ENCODE peak calls at places on chromosomes 11 and 22, in four cellular contexts. H is progenitor cell of endocrine pancreas, Q is body of pancreas, V is heart left ventricle. X is an unnamed sample.

GRCh38 chr11:46309669-46310288 is 32.3 kb downstream of the CREB3L1 start:
- DNase-seq in Q (no peak), H (no peak), V (no peak), X (no peak)

GRCh38 chr11:86811637-86812321 is 11.4 kb downstream of the PRSS23 start:
- DNase-seq in Q (peak), H (no peak), V (no peak), X (no peak)

GRCh38 chr22:23373601-23374000 is 193.3 kb downstream of the BCR start:
- DNase-seq in H (no peak), V (no peak), Q (no peak), X (no peak)

GRCh38 chr11:61684870-61685610 is 4.8 kb downstream of the DAGLA start:
- DNase-seq in V (no peak), H (no peak), Q (no peak), X (no peak)

GRCh38 chr11:1076061-1076665 is 1.5 kb downstream of the MUC2 start:
- DNase-seq in Q (no peak), H (no peak), V (peak), X (no peak)

GRCh38 chr22:21907638-21908522 is 40.4 kb upstream of the MAPK1 start:
- DNase-seq in H (no peak), Q (no peak), V (no peak), X (no peak)

GRCh38 chr22:19275104-19275503 is 16.4 kb downstream of the CLTCL1 start:
- DNase-seq in Q (no peak), H (no peak), V (no peak), X (no peak)

GRCh38 chr11:69874984-69875673 is 55.9 kb upstream of the FGF3 start:
- DNase-seq in H (no peak), Q (no peak), V (no peak), X (peak)

GRCh38 chr11:79100093-79100704 is 340.6 kb downstream of the TENM4 start:
- DNase-seq in V (no peak), H (no peak), Q (peak), X (no peak)

GRCh38 chr11:45974806-45975205 is 52.4 kb downstream of the LARGE2 start:
- DNase-seq in Q (no peak), H (no peak), V (no peak), X (no peak)

GRCh38 chr11:78796956-78797355 is 222.3 kb upstream of the NARS2 start:
- DNase-seq in H (no peak), Q (peak), V (no peak), X (no peak)

GRCh38 chr22:43798492-43798891 is 13.6 kb downstream of the EFCAB6 start:
- DNase-seq in H (no peak), V (no peak), Q (no peak), X (no peak)

GRCh38 chr11:62105611-62106245 is 18.1 kb upstream of the INCENP start:
- DNase-seq in V (no peak), H (no peak), Q (no peak), X (no peak)

GRCh38 chr22:46107089-46107664 is 43.1 kb upstream of the PPARA start:
- DNase-seq in V (peak), Q (peak), H (no peak), X (no peak)

GRCh38 chr22:35330258-35330861 is 30.7 kb downstream of the TOM1 start:
- DNase-seq in H (no peak), Q (peak), V (peak), X (no peak)

GRCh38 chr22:50008151-50009040 is 4.2 kb downstream of the IL17REL start:
- DNase-seq in H (no peak), Q (no peak), V (no peak), X (no peak)

GRCh38 chr22:41927813-41928212 is 1.2 kb upstream of the TNFRSF13C start:
- DNase-seq in V (no peak), Q (no peak), H (no peak), X (no peak)

GRCh38 chr11:6927030-6927617 is 898 bp downstream of the ZNF215 start:
- DNase-seq in V (no peak), Q (no peak), H (no peak), X (no peak)

GRCh38 chr11:59283825-59284772 is 71.4 kb upstream of the MPEG1 start:
- DNase-seq in V (peak), H (no peak), Q (peak), X (peak)

GRCh38 chr11:3994030-3994640 is 100.5 kb upstream of the RRM1 start:
- DNase-seq in Q (no peak), H (no peak), V (no peak), X (no peak)

GRCh38 chr11:128522063-128522942 is 65.1 kb downstream of the ETS1 start:
- DNase-seq in H (peak), Q (peak), V (peak), X (peak)

GRCh38 chr11:46551261-46551660 is 42.6 kb downstream of the AMBRA1 start:
- DNase-seq in Q (no peak), H (no peak), V (no peak), X (no peak)

GRCh38 chr22:42608481-42609361 is 6.0 kb downstream of the POLDIP3 start:
- DNase-seq in H (no peak), Q (no peak), V (peak), X (no peak)

GRCh38 chr11:68312780-68313573 is 586 bp downstream of the LRP5 start:
- DNase-seq in Q (no peak), H (no peak), V (no peak), X (peak)

GRCh38 chr11:67626970-67627369 is 2.8 kb downstream of the NUDT8 start:
- DNase-seq in Q (no peak), V (no peak), H (no peak), X (no peak)

GRCh38 chr11:129881570-129882170 is 13.7 kb downstream of the NFRKB start:
- DNase-seq in H (peak), Q (no peak), V (no peak), X (no peak)

GRCh38 chr11:90134420-90135003 is at the start of gene NAALAD2:
- DNase-seq in Q (peak), H (peak), V (peak), X (no peak)

GRCh38 chr11:73759520-73760065 is 1.3 kb downstream of the RAB6A start:
- DNase-seq in V (no peak), H (no peak), Q (no peak), X (no peak)

GRCh38 chr11:15258433-15259350 is 144.0 kb downstream of the INSC start:
- DNase-seq in H (no peak), V (no peak), Q (peak), X (no peak)

GRCh38 chr22:45537734-45538181 is 35.1 kb downstream of the FBLN1 start:
- DNase-seq in V (peak), Q (no peak), H (no peak), X (no peak)

GRCh38 chr11:72975778-72976520 is 161.7 kb downstream of the ATG16L2 start:
- DNase-seq in Q (no peak), V (no peak), H (no peak), X (no peak)

GRCh38 chr11:64852804-64853520 is 8.5 kb upstream of the CDC42BPG start:
- DNase-seq in Q (no peak), V (no peak), H (no peak), X (peak)

GRCh38 chr11:64849600-64850356 is 5.3 kb upstream of the CDC42BPG start:
- DNase-seq in V (peak), Q (no peak), H (no peak), X (no peak)

GRCh38 chr11:64851831-64852337 is 7.4 kb upstream of the CDC42BPG start:
- DNase-seq in H (no peak), Q (no peak), V (no peak), X (peak)

GRCh38 chr11:64848779-64849599 is 4.5 kb upstream of the CDC42BPG start:
- DNase-seq in Q (peak), V (no peak), H (no peak), X (peak)

DNA sequence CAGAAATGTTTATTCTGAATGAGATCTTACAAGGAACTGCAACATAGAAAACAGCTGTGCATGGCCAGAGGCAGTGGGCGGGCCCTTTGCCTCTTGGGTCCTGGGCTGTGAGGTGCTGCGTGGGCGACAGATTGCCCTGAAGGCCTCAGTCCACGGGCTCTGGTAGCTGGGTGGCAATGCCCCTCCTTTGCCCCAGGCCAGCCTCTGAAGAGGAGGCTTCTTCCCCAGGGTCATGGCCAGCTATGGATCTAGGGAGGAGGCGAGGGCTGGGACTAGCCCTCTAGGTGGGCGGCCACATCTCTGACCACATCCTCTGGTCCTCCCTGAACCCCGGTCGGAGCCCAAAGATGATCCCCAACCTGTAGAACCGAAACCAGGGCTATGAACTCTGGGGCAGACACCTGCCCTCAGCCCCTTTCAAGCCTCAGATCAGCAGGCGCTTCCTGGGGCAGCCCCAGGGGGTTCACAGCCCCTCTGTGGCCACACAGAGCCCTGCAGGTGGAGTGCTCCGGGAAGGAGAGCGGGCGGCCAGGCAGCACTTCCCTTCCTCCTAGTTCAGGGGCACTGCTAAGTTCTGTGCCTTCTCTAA is 6.6 kb upstream of the CDC42BPG start:
- DNase-seq in H (no peak), V (no peak), Q (no peak), X (peak)
- TF ChIP-seq CTCF in H (no peak), V (no peak), Q (no peak), X (no peak)

DNA sequence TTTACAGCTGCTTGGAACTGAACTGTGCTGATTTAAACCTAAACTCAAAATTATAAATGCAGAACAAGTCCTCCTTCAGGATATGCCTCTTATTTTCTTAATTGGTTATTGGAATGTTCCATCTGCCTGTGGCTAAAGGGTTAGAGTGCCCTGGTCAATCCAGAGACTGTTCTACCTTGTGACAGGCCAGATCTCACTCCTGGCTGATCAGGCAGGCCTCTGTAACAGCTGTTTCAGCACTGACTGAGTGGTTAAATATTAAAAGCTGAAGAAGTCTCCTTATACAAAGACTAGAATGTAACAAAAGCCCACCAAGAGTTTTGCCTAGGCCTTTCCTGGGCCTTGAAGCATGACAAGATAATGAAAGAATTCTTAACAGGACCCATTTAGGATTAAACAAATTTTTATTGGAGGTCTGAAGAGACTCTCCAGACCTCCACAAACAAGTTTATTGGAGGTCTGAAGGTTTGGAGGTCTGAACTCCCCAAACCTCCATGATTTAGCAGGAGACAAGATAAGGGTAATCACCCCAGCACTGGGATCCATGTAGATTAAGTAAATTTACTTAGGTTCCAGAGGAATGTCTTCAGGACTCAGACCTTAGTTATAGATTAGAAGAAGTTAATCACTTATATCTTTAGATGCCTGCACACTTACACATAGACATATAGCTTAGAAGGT is 35.8 kb downstream of the TMPRSS5 start:
- DNase-seq in V (no peak), H (no peak), Q (no peak), X (no peak)
- TF ChIP-seq CTCF in V (no peak), H (no peak), Q (no peak), X (no peak)

GRCh38 chr11:13352711-13353110 is 75.1 kb downstream of the BMAL1 start:
- DNase-seq in V (no peak), Q (no peak), H (no peak), X (no peak)

GRCh38 chr11:13358871-13359270 is 81.3 kb downstream of the BMAL1 start:
- DNase-seq in V (no peak), Q (no peak), H (no peak), X (no peak)

GRCh38 chr11:13354335-13354734 is 76.7 kb downstream of the BMAL1 start:
- DNase-seq in H (no peak), V (no peak), Q (no peak), X (no peak)

GRCh38 chr11:13355191-13355590 is 77.6 kb downstream of the BMAL1 start:
- DNase-seq in Q (no peak), H (no peak), V (no peak), X (no peak)

DNA sequence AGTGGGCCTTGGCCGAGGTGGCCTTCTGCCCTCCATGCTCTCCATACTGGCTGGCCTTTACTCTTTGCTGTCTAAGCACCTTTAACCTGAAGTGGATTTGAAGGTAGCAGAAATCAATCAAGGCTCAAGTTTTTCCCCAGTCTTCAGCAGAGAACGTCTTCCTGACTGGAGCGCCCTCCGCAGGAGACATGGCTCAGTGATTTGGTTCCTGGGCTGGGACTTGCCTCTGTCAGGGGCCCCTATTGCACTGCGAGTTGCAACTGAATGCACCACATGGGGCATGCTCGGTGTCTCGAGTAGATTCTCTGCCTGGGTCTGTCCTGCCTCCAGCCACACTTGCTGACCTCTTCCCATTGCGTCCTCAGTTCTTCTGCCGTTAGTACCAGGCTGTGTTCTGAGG is 79.6 kb downstream of the BMAL1 start:
- DNase-seq in Q (no peak), V (no peak), H (no peak), X (no peak)
- TF ChIP-seq CTCF in Q (no peak), V (no peak), H (no peak), X (no peak)

GRCh38 chr11:26992031-26992541 is 1.8 kb upstream of the FIBIN start:
- DNase-seq in Q (no peak), H (no peak), V (no peak), X (no peak)

GRCh38 chr11:26996056-26996455 is 2.1 kb downstream of the FIBIN start:
- DNase-seq in Q (no peak), V (no peak), H (no peak), X (no peak)

GRCh38 chr11:26994579-26995210 is 783 bp downstream of the FIBIN start:
- DNase-seq in Q (no peak), V (peak), H (no peak), X (no peak)

GRCh38 chr11:26993965-26994446 is at the start of gene FIBIN:
- DNase-seq in V (peak), H (no peak), Q (peak), X (no peak)
- TF ChIP-seq CTCF in V (no peak), H (no peak), Q (no peak), X (no peak)

GRCh38 chr11:126307706-126308105 is 3.8 kb downstream of the DCPS start:
- DNase-seq in Q (peak), H (no peak), V (no peak), X (no peak)

GRCh38 chr11:126305699-126306098 is 1.8 kb downstream of the DCPS start:
- DNase-seq in V (no peak), H (no peak), Q (no peak), X (no peak)

GRCh38 chr11:126308271-126308671 is 4.4 kb downstream of the DCPS start:
- DNase-seq in Q (no peak), H (no peak), V (no peak), X (no peak)

GRCh38 chr11:126304457-126305072 is 705 bp downstream of the DCPS start:
- DNase-seq in Q (no peak), H (no peak), V (no peak), X (no peak)

DNA sequence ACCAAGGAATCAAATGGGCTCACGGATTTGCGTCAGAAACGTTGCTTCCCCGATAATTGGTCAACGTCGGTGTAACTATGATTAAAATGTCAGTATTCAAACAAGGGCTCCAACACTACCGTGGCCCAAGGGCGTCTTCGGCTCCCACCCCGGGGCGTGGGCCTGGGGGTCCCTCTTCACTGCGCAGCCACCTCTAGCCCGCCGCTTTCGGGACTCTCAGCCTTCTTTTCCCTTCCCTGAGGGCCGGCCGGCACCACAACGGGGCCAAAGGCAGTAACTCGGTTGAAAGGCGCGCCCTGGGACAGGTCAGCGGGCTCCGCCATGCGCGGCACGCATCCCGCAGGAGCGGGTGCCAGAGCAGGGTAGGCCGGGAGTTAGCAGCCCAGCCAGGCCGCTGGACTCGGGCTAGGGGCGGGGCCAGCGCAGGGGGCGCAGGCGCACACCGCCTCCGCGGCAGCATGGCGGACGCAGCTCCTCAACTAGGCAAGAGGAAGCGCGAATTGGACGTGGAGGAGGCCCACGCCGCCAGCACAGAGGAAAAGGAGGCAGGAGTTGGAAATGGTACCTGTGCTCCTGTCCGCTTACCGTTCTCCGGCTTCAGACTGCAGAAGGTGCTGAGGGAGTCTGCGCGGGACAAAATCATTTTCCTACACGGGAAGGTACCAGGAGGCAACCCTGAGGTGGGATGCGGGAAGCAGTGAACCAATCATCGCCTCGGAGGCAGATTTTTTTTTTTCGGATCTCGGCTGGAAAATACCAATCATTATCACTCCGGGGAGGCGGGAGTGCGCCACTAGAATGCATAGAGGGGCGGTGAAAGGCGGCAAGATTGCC is at the start of gene DCPS:
- DNase-seq in Q (peak), V (peak), H (peak), X (peak)
- TF ChIP-seq CTCF in Q (no peak), V (no peak), H (no peak), X (no peak)

DNA sequence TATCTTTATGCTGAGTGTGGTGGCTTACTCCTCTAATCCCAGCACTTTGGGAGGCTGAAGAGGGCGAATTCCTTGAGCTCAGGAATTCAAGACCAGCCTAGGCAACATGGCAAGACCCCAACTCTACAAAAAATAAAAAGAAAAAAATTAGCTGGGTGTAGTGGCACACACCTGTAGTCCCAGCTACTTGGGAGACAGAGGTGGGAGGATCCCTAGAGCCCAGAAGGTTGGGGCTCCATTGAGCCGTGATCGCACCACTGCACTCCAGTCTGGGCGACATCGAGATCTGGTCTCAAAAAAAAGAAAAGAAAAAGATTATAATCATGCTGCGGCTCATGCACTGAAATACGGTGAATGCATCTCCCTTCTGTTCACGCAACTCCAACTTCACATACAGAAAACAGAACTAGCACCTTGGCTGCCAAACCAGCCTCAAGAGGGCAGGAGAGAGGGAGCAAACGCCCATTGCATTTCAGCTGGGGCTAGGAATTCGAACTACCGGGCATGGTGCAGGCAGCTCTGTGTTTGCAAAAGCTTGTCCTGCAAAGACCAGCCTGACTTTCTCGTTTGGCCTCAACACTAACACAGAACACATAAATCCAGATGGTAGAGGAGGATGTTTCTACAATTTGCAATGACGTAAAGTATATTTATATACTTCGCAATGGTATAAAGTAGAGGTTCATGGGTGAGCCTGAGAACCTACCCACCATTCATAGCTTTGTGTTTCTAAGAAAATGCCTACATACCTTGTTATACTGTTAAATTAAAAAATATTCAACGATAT is 6.3 kb upstream of the SYNGR1 start:
- DNase-seq in V (peak), H (peak), Q (peak), X (peak)
- TF ChIP-seq CTCF in V (peak), H (peak), Q (peak), X (peak)

GRCh38 chr11:19320764-19321163 is 80.0 kb upstream of the E2F8 start:
- DNase-seq in Q (no peak), H (no peak), V (no peak), X (no peak)

GRCh38 chr11:19326499-19326898 is 85.8 kb upstream of the E2F8 start:
- DNase-seq in H (no peak), Q (no peak), V (no peak), X (no peak)

GRCh38 chr11:19321351-19321750 is 80.6 kb upstream of the E2F8 start:
- DNase-seq in Q (no peak), V (no peak), H (no peak), X (no peak)

GRCh38 chr11:19327280-19327679 is 86.5 kb upstream of the E2F8 start:
- DNase-seq in H (no peak), Q (no peak), V (no peak), X (no peak)

GRCh38 chr11:19323502-19323901 is 82.8 kb upstream of the E2F8 start:
- DNase-seq in Q (no peak), H (no peak), V (no peak), X (no peak)
- TF ChIP-seq CTCF in Q (no peak), H (no peak), V (no peak), X (no peak)